ENCODE peak calls at places on chromosomes 7 and 10, in eight cellular contexts. E, R, I, O, K, Y, L and P are unnamed samples.

GRCh38 chr10:97320480-97321031 is 1.5 kb downstream of the FRAT1 start:
- DNase-seq in R (no peak), O (peak), E (no peak), Y (peak), K (peak), L (no peak), I (no peak), P (no peak)

GRCh38 chr7:122886357-122887081 is at the start of gene CADPS2:
- DNase-seq in L (peak), O (peak), E (peak), K (peak), R (peak), Y (peak), I (no peak), P (no peak)

GRCh38 chr10:92204238-92204637 is 86.6 kb downstream of the CPEB3 start:
- DNase-seq in I (no peak), Y (no peak), L (no peak), K (no peak), E (no peak), O (no peak), R (no peak), P (no peak)

GRCh38 chr10:8616166-8616565 is 561.7 kb downstream of the GATA3 start:
- DNase-seq in E (no peak), I (no peak), R (peak), L (peak), Y (no peak), K (no peak), O (no peak), P (no peak)

GRCh38 chr7:100476903-100477870 is 1.8 kb downstream of the TSC22D4 start:
- DNase-seq in E (no peak), R (no peak), I (no peak), Y (peak), O (peak), L (peak), K (no peak), P (no peak)

GRCh38 chr10:29328988-29329387 is 40.1 kb downstream of the LYZL1 start:
- DNase-seq in I (no peak), O (no peak), L (no peak), Y (no peak), E (peak), K (no peak), R (no peak), P (peak)

GRCh38 chr10:20963056-20963455 is 65.9 kb upstream of the NEBL start:
- DNase-seq in Y (no peak), E (no peak), I (no peak), L (no peak), O (no peak), R (no peak), K (no peak), P (no peak)

GRCh38 chr7:35329026-35329425 is 75.1 kb upstream of the TBX20 start:
- DNase-seq in K (no peak), R (no peak), Y (no peak), O (no peak), L (no peak), I (peak), E (no peak), P (no peak)

GRCh38 chr7:44106311-44107065 is 2.3 kb downstream of the AEBP1 start:
- DNase-seq in L (no peak), O (no peak), I (no peak), K (no peak), E (no peak), Y (peak), R (no peak), P (no peak)

GRCh38 chr7:96311967-96312366 is 9.9 kb downstream of the SLC25A13 start:
- DNase-seq in K (peak), E (peak), Y (no peak), I (no peak), L (no peak), R (peak), O (no peak), P (no peak)

GRCh38 chr10:32960022-32960421 is 2.0 kb upstream of the ITGB1 start:
- DNase-seq in L (peak), E (no peak), R (no peak), O (no peak), I (no peak), K (no peak), Y (peak), P (no peak)

GRCh38 chr10:32963102-32963501 is 5.1 kb upstream of the ITGB1 start:
- DNase-seq in I (no peak), L (no peak), K (no peak), Y (no peak), E (no peak), O (no peak), R (no peak), P (peak)

GRCh38 chr10:32961892-32962369 is 3.9 kb upstream of the ITGB1 start:
- DNase-seq in O (no peak), Y (no peak), I (no peak), L (no peak), E (peak), K (peak), R (peak), P (peak)

GRCh38 chr10:32962541-32962940 is 4.5 kb upstream of the ITGB1 start:
- DNase-seq in E (no peak), L (no peak), K (no peak), O (no peak), R (no peak), I (no peak), Y (no peak), P (no peak)

GRCh38 chr10:32961343-32961891 is 3.4 kb upstream of the ITGB1 start:
- DNase-seq in Y (no peak), R (no peak), E (no peak), I (no peak), K (no peak), O (no peak), L (peak), P (no peak)
- H3K4me3 ChIP-seq in Y (no peak), R (no peak), E (no peak), I (peak), K (no peak), O (no peak), L (no peak), P (no peak)

DNA sequence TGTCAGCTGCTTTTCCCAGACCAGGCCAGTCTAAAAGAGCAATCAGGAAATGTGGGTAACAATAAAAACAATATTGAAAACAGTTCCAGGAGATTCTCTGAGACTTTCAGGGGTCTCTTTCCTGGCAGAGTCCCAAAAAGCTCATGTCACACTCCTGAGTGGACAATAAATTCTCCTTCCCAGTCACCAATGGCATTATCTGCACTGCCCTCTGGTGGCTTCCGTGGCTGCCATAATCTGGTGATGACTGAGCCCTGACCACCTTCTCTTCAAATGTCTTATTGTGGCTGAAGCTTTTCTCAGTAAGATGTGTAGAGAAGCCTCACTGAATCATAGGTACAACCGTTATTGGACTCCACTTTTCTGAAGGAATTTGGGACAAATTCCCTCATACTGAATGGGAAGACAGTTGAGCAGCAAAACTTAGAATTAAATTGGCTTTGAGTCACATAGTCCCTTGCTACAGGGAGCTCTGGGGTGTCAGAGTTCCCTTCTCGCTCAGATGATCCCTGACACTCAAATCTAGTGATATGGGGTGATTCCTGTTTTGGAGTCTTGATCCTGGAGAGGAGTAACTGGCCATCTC is 24.4 kb upstream of the ASAH2 start:
- DNase-seq in I (peak), O (peak), K (peak), E (no peak), L (peak), R (peak), Y (peak), P (no peak)
- TF ChIP-seq CTCF in I (peak), O (peak), K (peak), E (peak), L (peak), R (peak), Y (peak), P (peak)

DNA sequence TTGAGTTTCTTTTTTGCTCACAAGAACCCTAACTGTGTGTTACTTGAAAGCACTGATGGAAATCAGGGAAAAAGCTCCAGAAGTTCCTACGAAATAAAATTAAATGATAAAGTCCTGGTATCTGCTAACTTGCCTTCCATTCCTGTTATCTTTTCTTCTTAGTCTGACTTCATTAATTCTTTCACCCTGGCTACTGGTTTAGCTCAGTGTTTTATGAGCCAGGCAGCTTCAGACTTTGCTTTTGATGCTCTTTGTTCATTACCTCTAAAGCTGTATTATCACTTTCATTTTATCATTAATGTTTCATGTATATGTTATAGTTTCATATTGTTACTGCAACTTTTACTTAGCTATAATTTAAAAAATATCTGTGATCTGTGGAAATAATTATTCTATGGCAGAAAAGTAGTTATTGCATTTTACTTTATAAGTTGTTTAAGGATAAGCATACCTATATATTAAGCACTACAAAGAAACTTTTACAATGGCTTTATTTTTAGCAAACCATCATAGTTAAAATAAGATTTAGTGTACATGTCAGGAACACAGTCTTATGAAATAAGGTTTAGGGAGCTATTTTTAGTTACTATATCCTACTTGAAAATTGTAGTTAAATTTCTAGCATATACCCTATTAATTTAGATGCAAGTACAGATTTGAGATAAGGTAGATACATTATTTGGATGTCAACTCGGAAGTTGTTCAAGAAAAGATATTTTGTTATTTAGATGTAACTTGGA is 19.3 kb downstream of the PTEN start:
- DNase-seq in Y (no peak), E (no peak), R (no peak), K (no peak), L (no peak), I (no peak), O (no peak), P (no peak)
- H3K4me3 ChIP-seq in Y (no peak), E (no peak), R (no peak), K (no peak), L (no peak), I (no peak), O (no peak), P (no peak)

DNA sequence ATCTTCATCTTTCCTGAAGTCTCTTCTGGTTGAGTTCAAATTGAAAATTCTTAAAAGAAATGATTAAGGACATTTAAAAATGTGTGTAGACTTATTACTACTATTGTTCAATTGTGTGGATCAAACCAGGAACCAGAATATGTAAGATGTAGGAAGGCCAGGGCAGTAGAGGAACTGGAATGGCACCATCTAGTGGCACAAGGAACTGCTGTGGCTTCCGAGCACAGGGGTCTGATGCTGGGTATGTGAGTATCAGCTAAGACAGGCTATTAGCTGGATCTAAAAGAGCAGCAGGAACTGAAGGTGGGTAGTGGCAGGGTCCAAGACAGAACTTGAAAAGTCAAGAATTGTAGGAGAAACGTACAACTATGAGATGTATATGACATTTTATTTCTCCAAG is 247.3 kb downstream of the SEMA3A start:
- DNase-seq in E (no peak), R (peak), I (no peak), Y (no peak), O (peak), K (peak), L (peak), P (no peak)
- TF ChIP-seq CTCF in E (peak), R (peak), I (peak), Y (no peak), O (peak), K (peak), L (peak), P (peak)

GRCh38 chr7:99121496-99122021 is 22.3 kb downstream of the SMURF1 start:
- DNase-seq in R (no peak), K (peak), Y (no peak), O (no peak), I (no peak), L (no peak), E (no peak), P (no peak)

GRCh38 chr7:99122762-99123161 is 21.1 kb downstream of the SMURF1 start:
- DNase-seq in I (no peak), L (no peak), R (no peak), O (no peak), Y (no peak), E (no peak), K (no peak), P (no peak)

GRCh38 chr7:99120916-99121315 is 23.0 kb downstream of the SMURF1 start:
- DNase-seq in O (no peak), R (no peak), E (no peak), K (no peak), Y (no peak), I (no peak), L (no peak), P (no peak)

GRCh38 chr7:99123571-99124033 is 20.3 kb downstream of the SMURF1 start:
- DNase-seq in O (no peak), K (no peak), L (no peak), E (no peak), R (no peak), Y (no peak), I (no peak), P (no peak)

GRCh38 chr7:99120503-99120902 is 23.4 kb downstream of the SMURF1 start:
- DNase-seq in I (no peak), E (no peak), O (no peak), L (no peak), K (peak), Y (no peak), R (no peak), P (no peak)
- H3K4me3 ChIP-seq in I (no peak), E (no peak), O (no peak), L (no peak), K (no peak), Y (no peak), R (no peak), P (no peak)

GRCh38 chr7:54812747-54813146 is 53.7 kb upstream of the SEC61G start:
- DNase-seq in O (no peak), E (no peak), Y (no peak), K (no peak), R (no peak), I (no peak), L (no peak), P (no peak)
- TF ChIP-seq CTCF in O (no peak), E (no peak), Y (no peak), K (no peak), R (no peak), I (no peak), L (no peak), P (no peak)

GRCh38 chr7:151062399-151063211 is 3.2 kb downstream of the SLC4A2 start:
- DNase-seq in O (peak), E (no peak), K (peak), I (no peak), L (no peak), Y (no peak), R (peak), P (no peak)
- H3K4me3 ChIP-seq in O (peak), E (peak), K (peak), I (peak), L (no peak), Y (no peak), R (no peak), P (no peak)

GRCh38 chr10:60430836-60431597 is 41.3 kb upstream of the ANK3 start:
- DNase-seq in Y (no peak), I (no peak), K (no peak), R (no peak), E (no peak), O (no peak), L (no peak), P (no peak)
- TF ChIP-seq CTCF in Y (no peak), I (no peak), K (no peak), R (no peak), E (no peak), O (no peak), L (no peak), P (no peak)

DNA sequence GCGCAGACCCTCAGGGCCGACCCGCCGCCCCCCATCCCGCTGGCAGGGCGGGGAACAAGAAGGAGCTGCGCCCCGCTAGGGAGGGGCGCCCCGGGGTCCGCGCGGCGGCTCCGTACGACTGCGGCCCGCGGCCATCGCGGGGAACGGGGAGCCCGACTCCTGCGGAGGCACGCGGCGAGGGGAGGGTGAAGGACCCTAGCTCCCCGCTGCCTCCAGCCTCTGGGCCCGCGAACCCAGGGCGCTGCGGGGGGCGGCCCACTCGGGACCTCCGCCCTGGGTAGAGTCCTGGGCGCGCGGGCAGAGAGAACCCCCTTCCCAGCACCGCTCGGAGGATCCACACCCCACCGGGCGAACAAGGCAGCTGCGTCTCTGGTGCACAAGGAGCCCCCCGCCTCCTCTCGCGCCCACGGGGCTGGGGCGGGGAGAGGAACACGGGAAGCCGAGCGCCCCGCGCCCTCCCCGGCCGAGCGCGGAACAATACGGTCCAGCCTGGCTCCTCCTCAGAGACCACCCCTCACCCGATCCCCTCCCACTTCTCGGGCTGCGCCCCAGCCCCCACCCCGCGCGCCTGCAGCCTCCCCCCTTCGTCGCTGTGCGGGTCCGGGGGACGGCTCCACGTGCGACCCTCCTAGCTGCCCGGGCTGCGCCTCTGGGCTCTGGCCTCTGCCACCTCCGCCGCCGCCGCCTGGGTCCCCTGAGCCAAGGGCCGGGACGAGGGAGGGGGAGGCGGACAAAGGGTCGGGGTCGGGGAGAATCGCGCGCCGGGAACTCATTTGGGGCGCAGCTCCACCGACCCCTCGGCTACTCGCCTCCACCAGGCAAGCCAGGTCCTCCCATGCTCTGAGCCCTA is at the start of gene WDR86:
- DNase-seq in E (no peak), R (peak), O (peak), I (no peak), Y (peak), K (peak), L (no peak), P (no peak)
- H3K4me3 ChIP-seq in E (no peak), R (peak), O (peak), I (peak), Y (peak), K (peak), L (no peak), P (peak)